ENCODE peak calls at places on chromosome 16, in five cellular contexts. One of them, this sample, is unnamed.

GRCh38 chr16:47574091-47575054 is 113.2 kb downstream of the PHKB start:
- DNase-seq in activated T-helper 2 cell treated with anti-CD3 and anti-CD28 coated beads, Interferon-gamma antibody, Interleukin-2, Interleukin-4, amounts not matched to agents 10 μg/mL and 5 μg/mL and 100 μg/mL, durations not matched to agents 14 hours and 24 hours and 36 hours: no peak
- DNase-seq in stimulated activated CD8-positive, alpha-beta memory T cell treated with anti-CD3 and anti-CD28 coated beads, Interleukin-4, amount 100 ng/mL, for 1 hour: no peak
- DNase-seq in tibial artery: no peak
- DNase-seq in OCI-LY7: peak
- DNase-seq in this sample: no peak

GRCh38 chr16:58421529-58421928 is 29.3 kb downstream of the GINS3 start:
- DNase-seq in tibial artery: no peak
- DNase-seq in activated T-helper 2 cell treated with anti-CD3 and anti-CD28 coated beads, Interferon-gamma antibody, Interleukin-2, Interleukin-4, amounts not matched to agents 10 μg/mL and 5 μg/mL and 100 μg/mL, durations not matched to agents 14 hours and 24 hours and 36 hours: no peak
- DNase-seq in OCI-LY7: no peak
- DNase-seq in stimulated activated CD8-positive, alpha-beta memory T cell treated with anti-CD3 and anti-CD28 coated beads, Interleukin-4, amount 100 ng/mL, for 1 hour: no peak
- DNase-seq in this sample: no peak

GRCh38 chr16:67729636-67730248 is 10.6 kb upstream of the GFOD2 start:
- DNase-seq in OCI-LY7: no peak
- DNase-seq in stimulated activated CD8-positive, alpha-beta memory T cell treated with anti-CD3 and anti-CD28 coated beads, Interleukin-4, amount 100 ng/mL, for 1 hour: no peak
- DNase-seq in tibial artery: no peak
- DNase-seq in activated T-helper 2 cell treated with anti-CD3 and anti-CD28 coated beads, Interferon-gamma antibody, Interleukin-2, Interleukin-4, amounts not matched to agents 10 μg/mL and 5 μg/mL and 100 μg/mL, durations not matched to agents 14 hours and 24 hours and 36 hours: no peak
- DNase-seq in this sample: no peak

GRCh38 chr16:54931041-54931756 is 534 bp downstream of the IRX5 start:
- DNase-seq in tibial artery: no peak
- DNase-seq in OCI-LY7: no peak
- DNase-seq in stimulated activated CD8-positive, alpha-beta memory T cell treated with anti-CD3 and anti-CD28 coated beads, Interleukin-4, amount 100 ng/mL, for 1 hour: no peak
- DNase-seq in activated T-helper 2 cell treated with anti-CD3 and anti-CD28 coated beads, Interferon-gamma antibody, Interleukin-2, Interleukin-4, amounts not matched to agents 10 μg/mL and 5 μg/mL and 100 μg/mL, durations not matched to agents 14 hours and 24 hours and 36 hours: peak
- DNase-seq in this sample: peak

GRCh38 chr16:20928774-20929411 is 28.3 kb downstream of the LYRM1 start:
- DNase-seq in stimulated activated CD8-positive, alpha-beta memory T cell treated with anti-CD3 and anti-CD28 coated beads, Interleukin-4, amount 100 ng/mL, for 1 hour: no peak
- DNase-seq in tibial artery: no peak
- DNase-seq in OCI-LY7: no peak
- DNase-seq in activated T-helper 2 cell treated with anti-CD3 and anti-CD28 coated beads, Interferon-gamma antibody, Interleukin-2, Interleukin-4, amounts not matched to agents 10 μg/mL and 5 μg/mL and 100 μg/mL, durations not matched to agents 14 hours and 24 hours and 36 hours: no peak
- DNase-seq in this sample: no peak

GRCh38 chr16:27776556-27776955 is 226.6 kb downstream of the KATNIP start:
- DNase-seq in activated T-helper 2 cell treated with anti-CD3 and anti-CD28 coated beads, Interferon-gamma antibody, Interleukin-2, Interleukin-4, amounts not matched to agents 10 μg/mL and 5 μg/mL and 100 μg/mL, durations not matched to agents 14 hours and 24 hours and 36 hours: no peak
- DNase-seq in stimulated activated CD8-positive, alpha-beta memory T cell treated with anti-CD3 and anti-CD28 coated beads, Interleukin-4, amount 100 ng/mL, for 1 hour: no peak
- DNase-seq in tibial artery: no peak
- DNase-seq in OCI-LY7: no peak
- DNase-seq in this sample: no peak

GRCh38 chr16:68400924-68401460 is 47.3 kb downstream of the SMPD3 start:
- DNase-seq in activated T-helper 2 cell treated with anti-CD3 and anti-CD28 coated beads, Interferon-gamma antibody, Interleukin-2, Interleukin-4, amounts not matched to agents 10 μg/mL and 5 μg/mL and 100 μg/mL, durations not matched to agents 14 hours and 24 hours and 36 hours: no peak
- DNase-seq in OCI-LY7: no peak
- DNase-seq in tibial artery: no peak
- DNase-seq in stimulated activated CD8-positive, alpha-beta memory T cell treated with anti-CD3 and anti-CD28 coated beads, Interleukin-4, amount 100 ng/mL, for 1 hour: no peak
- DNase-seq in this sample: no peak

GRCh38 chr16:86862596-86862995 is 284.2 kb downstream of the FOXL1 start:
- DNase-seq in activated T-helper 2 cell treated with anti-CD3 and anti-CD28 coated beads, Interferon-gamma antibody, Interleukin-2, Interleukin-4, amounts not matched to agents 10 μg/mL and 5 μg/mL and 100 μg/mL, durations not matched to agents 14 hours and 24 hours and 36 hours: no peak
- DNase-seq in OCI-LY7: no peak
- DNase-seq in stimulated activated CD8-positive, alpha-beta memory T cell treated with anti-CD3 and anti-CD28 coated beads, Interleukin-4, amount 100 ng/mL, for 1 hour: no peak
- DNase-seq in tibial artery: no peak
- DNase-seq in this sample: no peak

GRCh38 chr16:47644166-47644565 is 183.0 kb downstream of the PHKB start:
- DNase-seq in OCI-LY7: no peak
- DNase-seq in stimulated activated CD8-positive, alpha-beta memory T cell treated with anti-CD3 and anti-CD28 coated beads, Interleukin-4, amount 100 ng/mL, for 1 hour: no peak
- DNase-seq in tibial artery: peak
- DNase-seq in activated T-helper 2 cell treated with anti-CD3 and anti-CD28 coated beads, Interferon-gamma antibody, Interleukin-2, Interleukin-4, amounts not matched to agents 10 μg/mL and 5 μg/mL and 100 μg/mL, durations not matched to agents 14 hours and 24 hours and 36 hours: no peak
- DNase-seq in this sample: no peak

GRCh38 chr16:2208308-2208707 is 2.4 kb downstream of the BRICD5 start:
- DNase-seq in tibial artery: no peak
- DNase-seq in stimulated activated CD8-positive, alpha-beta memory T cell treated with anti-CD3 and anti-CD28 coated beads, Interleukin-4, amount 100 ng/mL, for 1 hour: no peak
- DNase-seq in activated T-helper 2 cell treated with anti-CD3 and anti-CD28 coated beads, Interferon-gamma antibody, Interleukin-2, Interleukin-4, amounts not matched to agents 10 μg/mL and 5 μg/mL and 100 μg/mL, durations not matched to agents 14 hours and 24 hours and 36 hours: no peak
- DNase-seq in OCI-LY7: no peak
- DNase-seq in this sample: no peak

This sample was measured in GDM1.